ENCODE peak calls at places on chromosomes 3 and 15, in seven cellular contexts. J, N, W, H, P, U and O are unnamed samples.

GRCh38 chr15:88628018-88628673 is 7.0 kb downstream of the AEN start:
- DNase-seq in J (no peak), N (no peak), W (no peak), H (no peak), P (no peak), U (no peak), O (no peak)

GRCh38 chr3:184977796-184978195 is 165.8 kb downstream of the VPS8 start:
- DNase-seq in J (no peak), N (no peak), W (no peak), H (no peak), P (no peak), U (no peak), O (no peak)

GRCh38 chr3:177483182-177483967 is 286.1 kb upstream of the TBL1XR1 start:
- DNase-seq in J (no peak), N (no peak), W (no peak), H (no peak), P (no peak), U (no peak), O (no peak)

GRCh38 chr3:190281308-190282051 is 40.8 kb downstream of the CLDN1 start:
- DNase-seq in J (no peak), N (no peak), W (no peak), H (no peak), P (no peak), U (no peak), O (no peak)

GRCh38 chr3:159987291-159987711 is 1.3 kb upstream of the IL12A start:
- DNase-seq in J (peak), N (no peak), W (no peak), H (no peak), P (no peak), U (no peak), O (no peak)

GRCh38 chr3:12342151-12342550 is 53.3 kb downstream of the PPARG start:
- DNase-seq in J (no peak), N (no peak), W (no peak), H (no peak), P (no peak), U (no peak), O (no peak)

GRCh38 chr15:62392411-62392810 is 227.3 kb upstream of the C2CD4B start:
- DNase-seq in J (peak), N (no peak), W (no peak), H (no peak), P (no peak), U (no peak), O (peak)

GRCh38 chr3:38003371-38003816 is 12.8 kb downstream of the VILL start:
- DNase-seq in J (peak), N (peak), W (peak), H (no peak), P (peak), U (peak), O (peak)

GRCh38 chr3:185460719-185461350 is 38.0 kb downstream of the TMEM41A start:
- DNase-seq in J (no peak), N (no peak), W (no peak), H (no peak), P (no peak), U (no peak), O (peak)

GRCh38 chr3:113736548-113737089 is 9.4 kb downstream of the NAA50 start:
- DNase-seq in J (no peak), N (no peak), W (no peak), H (no peak), P (peak), U (no peak), O (peak)

GRCh38 chr3:114144909-114145688 is 33.8 kb downstream of the DRD3 start:
- DNase-seq in J (peak), N (no peak), W (no peak), H (no peak), P (no peak), U (peak), O (no peak)

GRCh38 chr3:130900959-130901358 is 7.1 kb downstream of the ATP2C1 start:
- DNase-seq in J (no peak), N (no peak), W (no peak), H (no peak), P (no peak), U (no peak), O (peak)

GRCh38 chr3:188400494-188401243 is 246.7 kb downstream of the LPP start:
- DNase-seq in J (no peak), N (no peak), W (no peak), H (no peak), P (no peak), U (no peak), O (no peak)

GRCh38 chr15:64019764-64020163 is 26.5 kb downstream of the DAPK2 start:
- DNase-seq in J (no peak), N (no peak), W (no peak), H (no peak), P (peak), U (no peak), O (no peak)

GRCh38 chr3:32078864-32079263 is 27.6 kb upstream of the GPD1L start:
- DNase-seq in J (no peak), N (no peak), W (no peak), H (no peak), P (no peak), U (no peak), O (no peak)

GRCh38 chr3:15359677-15360397 is 27.5 kb upstream of the SH3BP5 start:
- DNase-seq in J (no peak), N (no peak), W (no peak), H (no peak), P (no peak), U (no peak), O (no peak)

GRCh38 chr15:63436872-63437375 is 55.3 kb upstream of the CA12 start:
- DNase-seq in J (peak), N (peak), W (peak), H (peak), P (peak), U (peak), O (no peak)

GRCh38 chr15:100832178-100832942 is 47.3 kb upstream of the ALDH1A3 start:
- DNase-seq in J (no peak), N (no peak), W (no peak), H (no peak), P (no peak), U (no peak), O (no peak)

GRCh38 chr3:167814441-167814951 is 79.0 kb downstream of the SERPINI1 start:
- DNase-seq in J (no peak), N (no peak), W (no peak), H (no peak), P (peak), U (no peak), O (peak)

GRCh38 chr3:62727576-62727975 is 147.6 kb downstream of the CADPS start:
- DNase-seq in J (no peak), N (no peak), W (no peak), H (no peak), P (no peak), U (no peak), O (no peak)

GRCh38 chr3:29324180-29324651 is 43.3 kb downstream of the RBMS3 start:
- DNase-seq in J (no peak), N (peak), W (no peak), H (no peak), P (no peak), U (no peak), O (peak)

GRCh38 chr3:160378331-160379109 is 20.5 kb downstream of the IFT80 start:
- DNase-seq in J (no peak), N (no peak), W (no peak), H (no peak), P (no peak), U (no peak), O (no peak)

GRCh38 chr15:49015896-49016295 is 30.4 kb downstream of the SECISBP2L start:
- DNase-seq in J (no peak), N (no peak), W (no peak), H (no peak), P (no peak), U (no peak), O (no peak)

GRCh38 chr15:90598053-90598577 is 68.4 kb downstream of the CRTC3 start:
- DNase-seq in J (no peak), N (peak), W (no peak), H (no peak), P (no peak), U (peak), O (peak)

GRCh38 chr3:134054881-134055280 is 25.2 kb upstream of the SLCO2A1 start:
- DNase-seq in J (no peak), N (no peak), W (no peak), H (no peak), P (no peak), U (no peak), O (no peak)

GRCh38 chr3:46989146-46989810 is 9.8 kb downstream of the NBEAL2 start:
- DNase-seq in J (no peak), N (no peak), W (no peak), H (no peak), P (no peak), U (no peak), O (no peak)

GRCh38 chr3:33231755-33232465 is 13.3 kb upstream of the SUSD5 start:
- DNase-seq in J (no peak), N (no peak), W (no peak), H (no peak), P (no peak), U (no peak), O (no peak)

GRCh38 chr3:175304437-175304836 is 445.3 kb downstream of the NAALADL2 start:
- DNase-seq in J (no peak), N (no peak), W (no peak), H (no peak), P (no peak), U (no peak), O (no peak)

GRCh38 chr15:73457334-73457733 is 14.4 kb downstream of the REC114 start:
- DNase-seq in J (no peak), N (no peak), W (no peak), H (no peak), P (no peak), U (no peak), O (no peak)

GRCh38 chr15:43213466-43213865 is 7.4 kb downstream of the EPB42 start:
- DNase-seq in J (no peak), N (no peak), W (no peak), H (no peak), P (no peak), U (no peak), O (no peak)

GRCh38 chr15:38868326-38869114 is 303.9 kb upstream of the RASGRP1 start:
- DNase-seq in J (no peak), N (no peak), W (no peak), H (no peak), P (no peak), U (no peak), O (peak)

GRCh38 chr3:46423588-46423987 is 16.5 kb downstream of the CCRL2 start:
- DNase-seq in J (no peak), N (no peak), W (no peak), H (no peak), P (no peak), U (peak), O (peak)

GRCh38 chr3:177882124-177882648 is 654.0 kb upstream of the KCNMB2 start:
- DNase-seq in J (no peak), N (no peak), W (no peak), H (no peak), P (no peak), U (no peak), O (no peak)

GRCh38 chr3:96619475-96619874 is 194.9 kb upstream of the EPHA6 start:
- DNase-seq in J (no peak), N (no peak), W (no peak), H (no peak), P (no peak), U (no peak), O (no peak)

GRCh38 chr15:59105839-59106238 is 893 bp downstream of the CCNB2 start:
- DNase-seq in J (no peak), N (no peak), W (no peak), H (no peak), P (no peak), U (no peak), O (no peak)

GRCh38 chr3:187136936-187137335 is 2.4 kb downstream of the RPL39L start:
- DNase-seq in J (no peak), N (no peak), W (no peak), H (no peak), P (no peak), U (no peak), O (no peak)

GRCh38 chr3:62615258-62615840 is 242.0 kb upstream of the FEZF2 start:
- DNase-seq in J (no peak), N (no peak), W (no peak), H (no peak), P (no peak), U (no peak), O (no peak)

GRCh38 chr15:82850731-82851130 is 41.3 kb downstream of the WHAMM start:
- DNase-seq in J (no peak), N (no peak), W (no peak), H (no peak), P (no peak), U (no peak), O (no peak)